ENCODE peak calls at places on chromosome 4, in seven cellular contexts. G, C, R, Z, S, L and M are unnamed samples.

GRCh38 chr4:7428261-7429068 is 6.3 kb downstream of the PSAPL1 start:
- DNase-seq in G (no peak), C (peak), R (no peak), Z (no peak), S (peak), L (no peak), M (no peak)

GRCh38 chr4:98801259-98801725 is 127.6 kb downstream of the EIF4E start:
- DNase-seq in G (no peak), C (no peak), R (peak), Z (no peak), S (no peak), L (no peak), M (no peak)

GRCh38 chr4:7280906-7281305 is 88.6 kb downstream of the SORCS2 start:
- DNase-seq in G (no peak), C (no peak), R (no peak), Z (no peak), S (no peak), L (no peak), M (no peak)

GRCh38 chr4:2914220-2915126 is 48.7 kb downstream of the NOP14 start:
- DNase-seq in G (no peak), C (no peak), R (no peak), Z (no peak), S (no peak), L (no peak), M (no peak)

GRCh38 chr4:159048166-159048886 is 54.6 kb upstream of the RAPGEF2 start:
- DNase-seq in G (no peak), C (no peak), R (peak), Z (no peak), S (peak), L (peak), M (peak)

GRCh38 chr4:185859106-185859505 is 47.1 kb upstream of the SORBS2 start:
- DNase-seq in G (no peak), C (no peak), R (no peak), Z (no peak), S (no peak), L (no peak), M (no peak)

GRCh38 chr4:37666625-37667071 is 19.5 kb downstream of the RELL1 start:
- DNase-seq in G (peak), C (no peak), R (no peak), Z (no peak), S (no peak), L (peak), M (no peak)

GRCh38 chr4:140188975-140189374 is 35.0 kb upstream of the MAML3 start:
- DNase-seq in G (no peak), C (no peak), R (no peak), Z (no peak), S (no peak), L (no peak), M (no peak)

GRCh38 chr4:27062256-27062655 is 201.6 kb downstream of the STIM2 start:
- DNase-seq in G (no peak), C (peak), R (no peak), Z (no peak), S (no peak), L (no peak), M (no peak)

GRCh38 chr4:90495211-90495610 is 368.0 kb downstream of the CCSER1 start:
- DNase-seq in G (no peak), C (no peak), R (no peak), Z (no peak), S (peak), L (no peak), M (no peak)

GRCh38 chr4:182826391-182826790 is 90.8 kb downstream of the DCTD start:
- DNase-seq in G (no peak), C (no peak), R (no peak), Z (no peak), S (no peak), L (no peak), M (no peak)

GRCh38 chr4:74934822-74935326 is 2.0 kb downstream of the PARM1 start:
- DNase-seq in G (no peak), C (no peak), R (no peak), Z (no peak), S (no peak), L (no peak), M (no peak)

GRCh38 chr4:110458494-110459266 is 17.3 kb upstream of the ENPEP start:
- DNase-seq in G (no peak), C (no peak), R (no peak), Z (no peak), S (no peak), L (no peak), M (no peak)

GRCh38 chr4:3313556-3314228 is 20.9 kb downstream of the RGS12 start:
- DNase-seq in G (no peak), C (no peak), R (peak), Z (no peak), S (no peak), L (no peak), M (no peak)

GRCh38 chr4:176259330-176260090 is 9.5 kb downstream of the ASB5 start:
- DNase-seq in G (no peak), C (no peak), R (no peak), Z (no peak), S (no peak), L (no peak), M (no peak)

GRCh38 chr4:85092536-85092935 is 126.0 kb upstream of the WDFY3 start:
- DNase-seq in G (no peak), C (no peak), R (no peak), Z (no peak), S (no peak), L (no peak), M (no peak)

GRCh38 chr4:121070696-121071639 is 1.4 kb downstream of the NDNF start:
- DNase-seq in G (no peak), C (peak), R (no peak), Z (no peak), S (peak), L (no peak), M (peak)

GRCh38 chr4:18105023-18106011 is 83.8 kb upstream of the LCORL start:
- DNase-seq in G (no peak), C (no peak), R (no peak), Z (peak), S (no peak), L (no peak), M (no peak)

GRCh38 chr4:185817403-185817818 is 5.4 kb upstream of the SORBS2 start:
- DNase-seq in G (no peak), C (no peak), R (no peak), Z (no peak), S (no peak), L (peak), M (no peak)

GRCh38 chr4:24657768-24658617 is 73.6 kb upstream of the DHX15 start:
- DNase-seq in G (peak), C (no peak), R (no peak), Z (peak), S (no peak), L (peak), M (no peak)

GRCh38 chr4:104758574-104758973 is 263.9 kb upstream of the CXXC4 start:
- DNase-seq in G (no peak), C (no peak), R (no peak), Z (no peak), S (no peak), L (no peak), M (no peak)

GRCh38 chr4:105859233-105859632 is 36.0 kb upstream of the NPNT start:
- DNase-seq in G (peak), C (no peak), R (no peak), Z (peak), S (no peak), L (peak), M (peak)

GRCh38 chr4:94741304-94741703 is 16.5 kb upstream of the BMPR1B start:
- DNase-seq in G (no peak), C (no peak), R (no peak), Z (no peak), S (no peak), L (no peak), M (no peak)
- TF ChIP-seq JUND in G (no peak), C (no peak), R (no peak), Z (no peak), S (no peak), L (no peak), M (no peak)

GRCh38 chr4:108270466-108271450 is 102.0 kb upstream of the LEF1 start:
- DNase-seq in G (no peak), C (no peak), R (no peak), Z (no peak), S (no peak), L (no peak), M (no peak)
- TF ChIP-seq JUND in G (no peak), C (no peak), R (no peak), Z (no peak), S (no peak), L (no peak), M (no peak)

GRCh38 chr4:68451246-68452211 is 4.3 kb downstream of the TMPRSS11E start:
- DNase-seq in G (no peak), C (no peak), R (no peak), Z (no peak), S (no peak), L (no peak), M (peak)

GRCh38 chr4:68445111-68445510 is 2.2 kb upstream of the TMPRSS11E start:
- DNase-seq in G (no peak), C (no peak), R (no peak), Z (no peak), S (no peak), L (no peak), M (no peak)

DNA sequence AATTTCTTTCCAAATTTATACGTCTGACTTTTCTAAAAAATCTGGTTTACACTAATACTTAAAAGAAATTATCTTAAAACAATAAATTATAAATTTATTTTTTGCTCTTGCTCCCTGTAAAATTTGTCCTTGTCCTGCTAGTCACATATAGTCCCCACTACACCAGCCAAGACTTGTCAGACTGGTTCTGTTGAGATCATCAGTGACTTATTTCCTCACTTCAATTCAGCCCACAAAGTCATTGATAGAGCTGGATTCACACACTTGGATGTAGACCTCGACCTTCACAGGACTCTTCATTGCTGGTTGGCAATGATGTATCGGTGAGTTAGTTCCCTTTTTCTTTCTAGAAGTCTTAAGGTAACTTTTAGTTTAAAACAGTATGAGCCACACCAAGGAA is at the start of gene TMPRSS11E:
- DNase-seq in G (peak), C (no peak), R (no peak), Z (no peak), S (no peak), L (no peak), M (no peak)
- TF ChIP-seq JUND in G (peak), C (no peak), R (no peak), Z (no peak), S (no peak), L (no peak), M (no peak)

GRCh38 chr4:152556814-152557213 is 20.9 kb upstream of the FBXW7 start:
- DNase-seq in G (no peak), C (no peak), R (no peak), Z (no peak), S (no peak), L (no peak), M (no peak)
- TF ChIP-seq JUND in G (no peak), C (no peak), R (no peak), Z (no peak), S (no peak), L (no peak), M (no peak)